ENCODE peak calls at places on chromosome X, in five cellular contexts. R is cardiac muscle cell, N is right atrium auricular region, A is left ventricle myocardium inferior, D is Calu3. Y is an unnamed sample.

GRCh38 chrX:10574663-10575062 is 45.7 kb downstream of the MID1 start:
- DNase-seq in R (no peak), N (no peak), A (no peak), D (peak), Y (no peak)

GRCh38 chrX:154732421-154733071 is 18.3 kb downstream of the GAB3 start:
- DNase-seq in R (no peak), N (no peak), A (no peak), D (no peak), Y (no peak)

GRCh38 chrX:9144643-9145290 is 110.8 kb upstream of the FAM9B start:
- DNase-seq in R (no peak), N (no peak), A (no peak), D (no peak), Y (no peak)

GRCh38 chrX:1658083-1658463 is 43.2 kb downstream of the ASMT start:
- DNase-seq in R (peak), N (no peak), A (no peak), D (no peak), Y (no peak)

GRCh38 chrX:30967516-30967915 is 78.5 kb upstream of the TAB3 start:
- DNase-seq in R (no peak), N (no peak), A (no peak), D (no peak), Y (no peak)

GRCh38 chrX:23317799-23318724 is 16.6 kb upstream of the PTCHD1 start:
- DNase-seq in R (peak), N (no peak), A (no peak), D (peak), Y (no peak)

GRCh38 chrX:123424546-123424945 is 240.5 kb downstream of the GRIA3 start:
- DNase-seq in R (no peak), N (no peak), A (no peak), D (no peak), Y (no peak)

GRCh38 chrX:149392896-149393295 is 112.2 kb downstream of the IDS start:
- DNase-seq in R (no peak), N (no peak), A (no peak), D (no peak), Y (no peak)

GRCh38 chrX:101759000-101759399 is 99.3 kb upstream of the ARMCX2 start:
- DNase-seq in R (peak), N (no peak), A (peak), D (peak), Y (no peak)

GRCh38 chrX:135433531-135434257 is 11.9 kb downstream of the SMIM10L2A start:
- DNase-seq in R (no peak), N (no peak), A (no peak), D (no peak), Y (no peak)
- TF ChIP-seq CTCF in R (no peak), N (no peak), A (no peak), D (no peak), Y (no peak)

DNA sequence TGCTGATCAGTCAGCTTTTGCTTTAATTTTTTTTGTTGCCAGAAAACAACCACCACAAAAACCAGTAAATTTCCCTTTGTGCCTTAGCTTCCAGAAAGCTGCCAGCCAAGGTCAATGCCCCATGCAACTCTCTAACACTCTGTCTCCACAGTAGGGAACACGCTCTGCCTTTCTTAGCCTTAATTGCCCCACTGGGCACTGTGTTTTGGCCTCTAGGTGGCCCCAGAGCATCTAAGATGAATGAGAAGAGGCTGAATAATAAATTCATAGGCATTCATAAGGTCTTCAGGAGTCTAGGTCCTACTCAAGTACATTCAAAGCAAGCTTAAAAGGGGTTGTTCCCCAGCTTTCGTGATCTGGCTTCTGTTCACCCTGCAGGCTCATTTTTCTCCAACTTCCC is 57.7 kb upstream of the PASD1 start:
- DNase-seq in R (peak), N (no peak), A (no peak), D (peak), Y (no peak)
- TF ChIP-seq CTCF in R (peak), N (no peak), A (peak), D (no peak), Y (no peak)

GRCh38 chrX:103175944-103176753 is 38.8 kb upstream of the BEX4 start:
- DNase-seq in R (peak), N (peak), A (peak), D (peak), Y (no peak)
- TF ChIP-seq CTCF in R (peak), N (peak), A (peak), D (peak), Y (peak)

GRCh38 chrX:29090811-29091210 is 503.6 kb downstream of the IL1RAPL1 start:
- DNase-seq in R (peak), N (no peak), A (no peak), D (no peak), Y (no peak)
- TF ChIP-seq CTCF in R (peak), N (no peak), A (peak), D (no peak), Y (peak)

DNA sequence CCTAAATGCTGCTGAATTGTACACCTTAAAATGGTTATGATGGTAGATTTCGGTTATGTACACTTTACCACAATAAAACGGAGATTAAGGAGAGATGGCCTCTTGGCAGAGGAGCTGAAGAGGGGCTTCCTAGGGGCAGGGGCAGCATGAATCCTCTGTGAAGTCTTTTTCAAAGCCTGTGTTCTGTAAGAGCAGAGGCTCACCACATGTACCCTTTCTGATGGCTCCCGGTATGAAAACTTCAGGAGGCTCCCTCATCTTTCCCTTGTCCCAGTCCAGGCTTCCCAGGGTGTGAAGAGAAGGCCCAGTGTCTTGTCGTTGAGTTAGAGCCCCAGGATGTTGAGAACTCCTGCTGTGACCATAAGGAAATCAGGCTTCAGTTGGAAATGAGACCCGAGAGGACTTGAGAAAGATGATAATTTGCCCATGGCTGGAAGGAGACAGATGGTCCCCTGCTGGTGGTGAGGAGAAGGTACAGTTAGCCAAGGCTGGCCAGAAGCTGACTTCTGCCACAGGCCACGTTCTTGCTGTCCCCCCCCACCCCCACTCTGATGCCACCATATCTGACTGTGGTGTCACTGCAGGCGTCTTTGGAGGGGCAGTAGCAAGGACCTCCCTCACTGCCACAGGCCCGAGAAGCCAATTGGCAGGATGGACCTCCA is 31.8 kb upstream of the MTM1 start:
- DNase-seq in R (no peak), N (no peak), A (no peak), D (no peak), Y (no peak)
- TF ChIP-seq CTCF in R (peak), N (no peak), A (no peak), D (peak), Y (peak)

GRCh38 chrX:35380808-35381700 is 417.1 kb upstream of the MAGEB16 start:
- DNase-seq in R (peak), N (no peak), A (no peak), D (no peak), Y (no peak)
- TF ChIP-seq CTCF in R (peak), N (peak), A (peak), D (peak), Y (peak)

GRCh38 chrX:6293716-6294115 is 65.0 kb upstream of the NLGN4X start:
- DNase-seq in R (no peak), N (no peak), A (no peak), D (no peak), Y (no peak)

GRCh38 chrX:6291444-6291843 is 62.8 kb upstream of the NLGN4X start:
- DNase-seq in R (peak), N (no peak), A (no peak), D (no peak), Y (no peak)

GRCh38 chrX:6292599-6292998 is 63.9 kb upstream of the NLGN4X start:
- DNase-seq in R (no peak), N (no peak), A (no peak), D (no peak), Y (no peak)
- TF ChIP-seq CTCF in R (no peak), N (no peak), A (no peak), D (no peak), Y (no peak)

Y was measured in osteocyte.